ENCODE peak calls at places on chromosomes 13 and 19, in nine cellular contexts. I is breast epithelium; O is AG09309; A is IMR-90; W is T-cell; C is hypothalamus; F is CD4-positive, alpha-beta memory T cell; H is activated T-cell treated with anti-CD3 and anti-CD28 coated beads, Interleukin-2, amount 50 U/mL, for 48 hours; D is endodermal cell. T is an unnamed sample.

GRCh38 chr13:27172495-27172842 is 858 bp upstream of the USP12 start:
- DNase-seq in I (no peak), O (no peak), A (peak), W (no peak), C (no peak), F (no peak), H (no peak), D (no peak), T (no peak)

GRCh38 chr13:66313408-66313807 is 916.7 kb downstream of the PCDH9 start:
- DNase-seq in I (no peak), O (no peak), A (no peak), W (no peak), C (no peak), F (no peak), H (no peak), D (no peak), T (no peak)

GRCh38 chr13:49681837-49682236 is 9.4 kb downstream of the EBPL start:
- DNase-seq in I (no peak), O (no peak), A (peak), W (no peak), C (no peak), F (no peak), H (no peak), D (peak), T (no peak)

GRCh38 chr13:45231722-45232121 is 30.9 kb upstream of the KCTD4 start:
- DNase-seq in I (no peak), O (no peak), A (peak), W (no peak), C (no peak), F (no peak), H (no peak), D (no peak), T (no peak)

GRCh38 chr19:48651682-48652046 is 5.7 kb upstream of the CA11 start:
- DNase-seq in I (no peak), O (no peak), A (no peak), W (no peak), C (no peak), F (no peak), H (no peak), D (no peak), T (no peak)

GRCh38 chr19:2488405-2488941 is 12.5 kb downstream of the GADD45B start:
- DNase-seq in I (no peak), O (no peak), A (no peak), W (no peak), C (no peak), F (no peak), H (peak), D (no peak), T (no peak)

GRCh38 chr13:20969182-20969581 is 66.6 kb upstream of the XPO4 start:
- DNase-seq in I (no peak), O (no peak), A (peak), W (no peak), C (no peak), F (no peak), H (no peak), D (no peak), T (no peak)

GRCh38 chr13:74166286-74166685 is 32.1 kb upstream of the KLF12 start:
- DNase-seq in I (no peak), O (no peak), A (peak), W (no peak), C (no peak), F (no peak), H (no peak), D (no peak), T (no peak)